ENCODE peak calls at places on chromosome 9, in five cellular contexts. B is HCT116, G is GM23338, Y is GM23248, X is neural progenitor cell. T is an unnamed sample. For H3K4me1, the result is how much of the 10 kb centered on the place peaks cover.

GRCh38 chr9:804026-804425 is 37.5 kb upstream of the DMRT1 start:
- DNase-seq in G (no peak), B (no peak), X (no peak), Y (no peak), T (no peak)

GRCh38 chr9:90855208-90856000 is 53.8 kb downstream of the SYK start:
- DNase-seq in X (no peak), B (no peak), Y (no peak), G (no peak), T (no peak)

GRCh38 chr9:101047848-101048402 is 19.4 kb downstream of the PLPPR1 start:
- DNase-seq in Y (peak), X (no peak), B (no peak), G (no peak), T (peak)

GRCh38 chr9:134066546-134066922 is 1.3 kb downstream of the BRD3 start:
- DNase-seq in G (no peak), Y (peak), B (no peak), X (peak), T (no peak)

GRCh38 chr9:21923694-21924093 is 70.5 kb downstream of the CDKN2A start:
- DNase-seq in G (no peak), B (no peak), X (no peak), Y (no peak), T (no peak)

GRCh38 chr9:15243086-15243485 is 63.9 kb downstream of the TTC39B start:
- DNase-seq in B (no peak), G (no peak), X (no peak), Y (peak), T (no peak)

GRCh38 chr9:95876595-95876994 is 1.1 kb downstream of the ERCC6L2 start:
- DNase-seq in Y (peak), G (no peak), B (no peak), X (no peak), T (peak)

GRCh38 chr9:128094950-128095544 is 27.0 kb downstream of the SLC25A25 start:
- DNase-seq in Y (no peak), G (no peak), X (no peak), B (no peak), T (no peak)

GRCh38 chr9:25442517-25442916 is 235.7 kb downstream of the TUSC1 start:
- DNase-seq in B (no peak), G (no peak), Y (no peak), X (no peak), T (no peak)

GRCh38 chr9:96566401-96567202 is 53.0 kb downstream of the CDC14B start:
- DNase-seq in B (peak), G (peak), Y (peak), X (peak), T (peak)

GRCh38 chr9:121369595-121370265 is at the start of gene STOM:
- DNase-seq in Y (peak), G (peak), B (no peak), X (peak), T (peak)
- H3K4me1 ChIP-seq in Y (under half), G (under half), B (under half), X (under half), T (under half)

GRCh38 chr9:87863882-87864465 is 18.7 kb upstream of the SPATA31E1 start:
- DNase-seq in G (no peak), B (no peak), Y (no peak), X (no peak), T (no peak)

GRCh38 chr9:87867391-87867790 is 15.3 kb upstream of the SPATA31E1 start:
- DNase-seq in Y (no peak), G (no peak), B (no peak), X (no peak), T (no peak)

GRCh38 chr9:87862536-87863268 is 20.0 kb upstream of the SPATA31E1 start:
- DNase-seq in X (no peak), G (no peak), Y (peak), B (peak), T (peak)

GRCh38 chr9:87865626-87866025 is 17.1 kb upstream of the SPATA31E1 start:
- DNase-seq in Y (no peak), B (no peak), G (no peak), X (no peak), T (no peak)

GRCh38 chr9:87864915-87865314 is 17.8 kb upstream of the SPATA31E1 start:
- DNase-seq in B (no peak), X (no peak), G (no peak), Y (no peak), T (no peak)
- TF ChIP-seq EZH2 in B (no peak), X (no peak), G (no peak), Y (no peak), T (no peak)

DNA sequence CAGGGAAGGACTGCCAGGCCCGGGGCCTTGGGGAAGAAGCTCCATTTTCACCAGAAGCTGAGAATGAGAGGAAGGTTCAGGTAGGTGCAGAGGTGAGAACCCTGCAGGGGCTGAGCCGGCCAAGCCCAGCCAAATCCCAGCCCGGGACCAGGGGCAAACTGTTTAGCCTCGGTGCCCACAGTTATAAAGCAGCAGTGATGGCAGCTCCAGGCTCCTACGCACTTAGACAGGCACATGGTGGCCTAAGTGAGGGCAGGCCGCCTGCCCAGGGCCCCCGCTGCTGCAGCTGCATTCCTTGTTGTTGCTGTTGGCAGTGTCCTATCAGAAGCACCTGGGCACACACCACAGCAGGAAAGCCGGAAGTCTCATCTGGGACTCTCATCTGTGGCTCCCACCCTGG is 159.9 kb upstream of the FOXD4L5 start:
- DNase-seq in Y (no peak), X (no peak), G (no peak), B (no peak), T (no peak)
- TF ChIP-seq EZH2phosphoT487 in Y (no peak), X (no peak), G (no peak), B (no peak), T (no peak)

GRCh38 chr9:109794361-109795012 is 14.5 kb downstream of the PALM2AKAP2 start:
- DNase-seq in G (no peak), B (no peak), X (peak), Y (peak), T (no peak)
- H3K4me1 ChIP-seq in G (under half), B (under half), X (under half), Y (under half), T (under half)